ENCODE peak calls at places on chromosomes 4 and X, in eight cellular contexts. P, G, V, C, E, A, J and D are unnamed samples.

GRCh38 chrX:118968031-118968430 is 6.4 kb upstream of the LONRF3 start:
- DNase-seq in P (no peak), G (no peak), V (no peak), C (no peak), E (no peak), A (no peak), J (no peak), D (no peak)

GRCh38 chrX:27307546-27307945 is 155.6 kb downstream of the PPP4R3C start:
- DNase-seq in P (no peak), G (no peak), V (no peak), C (no peak), E (no peak), A (no peak), J (no peak), D (no peak)

GRCh38 chrX:37380920-37381319 is 31.8 kb downstream of the PRRG1 start:
- DNase-seq in P (peak), G (no peak), V (no peak), C (no peak), E (no peak), A (no peak), J (no peak), D (no peak)

GRCh38 chr4:155921597-155921996 is 18.1 kb downstream of the TDO2 start:
- DNase-seq in P (no peak), G (no peak), V (no peak), C (no peak), E (no peak), A (no peak), J (no peak), D (no peak)

GRCh38 chr4:167435786-167436185 is 201.5 kb upstream of the SPOCK3 start:
- DNase-seq in P (no peak), G (no peak), V (no peak), C (no peak), E (no peak), A (no peak), J (no peak), D (no peak)

GRCh38 chrX:132877954-132878536 is 80.4 kb downstream of the HS6ST2 start:
- DNase-seq in P (no peak), G (no peak), V (no peak), C (no peak), E (no peak), A (no peak), J (no peak), D (no peak)

GRCh38 chr4:123315617-123316016 is 81.0 kb upstream of the SPRY1 start:
- DNase-seq in P (no peak), G (no peak), V (no peak), C (no peak), E (no peak), A (no peak), J (no peak), D (no peak)

GRCh38 chr4:23070848-23071570 is 378.3 kb downstream of the GBA3 start:
- DNase-seq in P (no peak), G (no peak), V (no peak), C (no peak), E (no peak), A (no peak), J (no peak), D (no peak)

DNA sequence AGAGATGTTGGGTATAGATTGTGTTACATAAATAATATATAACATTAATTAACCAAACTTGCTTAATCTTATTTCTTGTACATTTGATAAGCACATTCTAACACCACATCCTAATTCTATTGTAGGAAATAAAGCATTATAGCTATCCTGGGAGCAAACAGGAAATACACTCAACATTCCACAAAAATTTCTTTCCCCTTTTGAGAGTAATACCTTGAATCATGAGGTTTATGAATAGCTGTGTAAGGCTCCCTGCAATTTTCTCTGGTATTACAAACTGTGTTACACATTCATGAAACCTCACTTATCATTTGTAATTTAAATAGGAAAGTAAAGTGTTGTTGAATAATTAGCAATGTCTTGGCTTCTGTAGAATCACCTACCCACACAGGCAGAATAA is 95.1 kb downstream of the TMEM47 start:
- DNase-seq in P (no peak), G (no peak), V (no peak), C (no peak), E (no peak), A (no peak), J (no peak), D (no peak)
- TF ChIP-seq POLR2AphosphoS5 in P (no peak), G (no peak), V (no peak), C (no peak), E (no peak), A (no peak), J (no peak), D (no peak)

DNA sequence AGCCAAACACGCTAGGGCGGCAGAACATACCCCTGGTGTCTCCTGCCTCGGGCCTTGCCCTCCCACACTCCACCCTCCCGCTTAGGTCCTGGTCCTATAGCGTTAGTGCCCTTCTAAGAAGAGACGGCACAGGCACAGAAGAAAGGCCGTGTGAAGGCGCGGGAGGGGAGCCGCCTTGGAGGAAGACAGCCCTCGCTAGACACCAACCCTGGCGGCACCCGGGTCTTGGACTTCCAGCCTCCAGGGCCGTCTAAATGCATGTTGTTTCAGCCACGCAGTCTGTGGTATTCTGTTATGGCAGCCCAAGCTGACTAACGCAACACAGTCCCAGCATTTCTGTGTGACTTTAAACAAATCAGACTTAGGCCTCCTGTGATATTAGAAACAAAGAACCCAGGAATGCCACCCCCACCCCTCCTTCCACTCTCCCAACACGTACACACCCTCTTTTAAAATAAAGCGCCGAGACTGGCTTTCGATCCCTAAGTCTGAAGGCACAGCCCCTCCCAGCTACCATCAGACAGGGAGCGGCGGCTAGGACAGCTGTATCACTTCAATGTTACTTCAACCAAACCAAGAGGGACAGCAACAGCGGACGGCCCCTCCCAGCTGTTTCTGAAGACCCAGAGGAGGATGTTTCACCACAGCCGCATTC is 128.0 kb downstream of the AFAP1 start:
- DNase-seq in P (no peak), G (no peak), V (peak), C (no peak), E (no peak), A (no peak), J (peak), D (no peak)
- TF ChIP-seq POLR2A in P (no peak), G (no peak), V (no peak), C (no peak), E (no peak), A (no peak), J (no peak), D (no peak)

DNA sequence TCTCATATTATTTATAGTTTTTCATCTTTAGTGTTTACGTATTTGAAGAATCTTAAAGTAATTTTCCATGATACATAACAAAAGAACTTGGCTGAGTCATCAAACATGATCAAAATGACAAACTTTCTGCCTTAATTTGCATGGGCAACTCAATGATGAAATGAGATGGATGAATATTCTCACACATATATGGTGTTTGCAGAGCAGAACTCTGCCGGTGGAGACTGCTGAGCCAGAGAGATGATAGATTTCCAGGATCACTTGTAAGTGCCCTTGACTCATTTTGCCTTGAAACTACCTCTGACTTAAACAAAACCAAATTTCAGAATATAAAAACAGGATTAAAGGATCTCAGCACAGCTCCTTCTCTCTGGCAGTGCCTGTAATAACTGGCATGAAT is 38.2 kb downstream of the TRPC3 start:
- DNase-seq in P (no peak), G (no peak), V (no peak), C (no peak), E (no peak), A (no peak), J (no peak), D (no peak)
- TF ChIP-seq POLR2AphosphoS5 in P (no peak), G (no peak), V (no peak), C (no peak), E (no peak), A (no peak), J (no peak), D (no peak)

GRCh38 chr4:53376900-53377299 is 541 bp upstream of the FIP1L1 start:
- DNase-seq in P (no peak), G (no peak), V (no peak), C (no peak), E (no peak), A (no peak), J (no peak), D (no peak)

GRCh38 chr4:53378171-53378482 is 686 bp downstream of the FIP1L1 start:
- DNase-seq in P (no peak), G (no peak), V (no peak), C (no peak), E (no peak), A (no peak), J (no peak), D (no peak)

GRCh38 chr4:53380221-53380620 is 2.8 kb downstream of the FIP1L1 start:
- DNase-seq in P (no peak), G (no peak), V (no peak), C (no peak), E (no peak), A (no peak), J (no peak), D (no peak)

GRCh38 chr4:53374777-53375258 is 2.6 kb upstream of the FIP1L1 start:
- DNase-seq in P (no peak), G (no peak), V (no peak), C (no peak), E (no peak), A (no peak), J (no peak), D (no peak)

GRCh38 chr4:53377319-53378170 is at the start of gene FIP1L1:
- DNase-seq in P (peak), G (peak), V (peak), C (peak), E (peak), A (peak), J (peak), D (peak)
- TF ChIP-seq POLR2A in P (peak), G (peak), V (peak), C (peak), E (peak), A (peak), J (peak), D (peak)

GRCh38 chr4:115272585-115272984 is 159.2 kb upstream of the NDST4 start:
- DNase-seq in P (no peak), G (no peak), V (no peak), C (no peak), E (no peak), A (no peak), J (no peak), D (no peak)

GRCh38 chr4:115272185-115272584 is 158.8 kb upstream of the NDST4 start:
- DNase-seq in P (no peak), G (no peak), V (no peak), C (no peak), E (no peak), A (no peak), J (no peak), D (no peak)

GRCh38 chr4:115278830-115279229 is 165.4 kb upstream of the NDST4 start:
- DNase-seq in P (no peak), G (no peak), V (no peak), C (no peak), E (no peak), A (no peak), J (no peak), D (no peak)

GRCh38 chr4:115274545-115274944 is 161.1 kb upstream of the NDST4 start:
- DNase-seq in P (no peak), G (no peak), V (no peak), C (no peak), E (no peak), A (no peak), J (no peak), D (no peak)

GRCh38 chr4:115275615-115276014 is 162.2 kb upstream of the NDST4 start:
- DNase-seq in P (no peak), G (no peak), V (no peak), C (no peak), E (no peak), A (no peak), J (no peak), D (no peak)
- TF ChIP-seq POLR2AphosphoS5 in P (no peak), G (no peak), V (no peak), C (no peak), E (no peak), A (no peak), J (no peak), D (no peak)

GRCh38 chr4:56871357-56871993 is 36.2 kb upstream of the REST start:
- DNase-seq in P (no peak), G (no peak), V (no peak), C (no peak), E (no peak), A (no peak), J (no peak), D (no peak)

GRCh38 chr4:56876264-56876663 is 31.4 kb upstream of the REST start:
- DNase-seq in P (no peak), G (no peak), V (no peak), C (no peak), E (no peak), A (no peak), J (no peak), D (no peak)

GRCh38 chr4:56874918-56875317 is 32.8 kb upstream of the REST start:
- DNase-seq in P (no peak), G (no peak), V (no peak), C (no peak), E (no peak), A (no peak), J (no peak), D (no peak)

GRCh38 chr4:56870927-56871326 is 36.8 kb upstream of the REST start:
- DNase-seq in P (no peak), G (no peak), V (no peak), C (no peak), E (no peak), A (no peak), J (no peak), D (no peak)

DNA sequence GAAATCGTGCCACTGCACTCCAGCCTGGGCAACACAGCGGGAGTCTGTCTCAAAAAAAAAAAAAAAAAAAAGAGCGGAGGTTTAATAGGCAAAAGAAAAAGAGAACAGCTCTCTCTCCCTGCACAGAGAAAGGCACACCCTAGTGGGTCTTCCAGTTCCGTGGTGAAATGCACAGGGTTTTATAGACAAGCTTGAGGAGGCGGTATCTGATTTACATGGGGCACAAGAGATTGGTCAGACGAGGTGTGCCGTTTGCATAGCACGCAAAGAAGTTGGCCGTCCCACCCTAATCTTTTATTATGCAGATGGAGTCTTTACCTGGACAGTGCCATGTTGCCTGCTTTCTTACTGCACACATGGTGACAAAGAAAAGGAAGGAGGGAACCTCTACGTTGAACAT is 33.5 kb upstream of the REST start:
- DNase-seq in P (no peak), G (no peak), V (no peak), C (no peak), E (no peak), A (no peak), J (no peak), D (no peak)
- TF ChIP-seq POLR2A in P (no peak), G (no peak), V (no peak), C (no peak), E (no peak), A (no peak), J (peak), D (no peak)